ENCODE peak calls at places on chromosomes 12 and 14, in five cellular contexts. N, J, R, H and F are unnamed samples.

GRCh38 chr12:1104088-1104800 is 113.2 kb downstream of the ERC1 start:
- DNase-seq in N (no peak), J (no peak), R (no peak), H (no peak), F (no peak)

GRCh38 chr12:85633491-85633890 is 202.7 kb downstream of the RASSF9 start:
- DNase-seq in N (no peak), J (no peak), R (no peak), H (no peak), F (no peak)

GRCh38 chr12:18297883-18298282 is 36.6 kb downstream of the PIK3C2G start:
- DNase-seq in N (no peak), J (no peak), R (no peak), H (no peak), F (no peak)

GRCh38 chr14:58014778-58015177 is 137.2 kb downstream of the ARMH4 start:
- DNase-seq in N (no peak), J (no peak), R (no peak), H (no peak), F (no peak)

GRCh38 chr12:95959107-95959506 is 16.0 kb downstream of the AMDHD1 start:
- DNase-seq in N (no peak), J (peak), R (no peak), H (no peak), F (no peak)

GRCh38 chr14:77302926-77303325 is 17.8 kb downstream of the POMT2 start:
- DNase-seq in N (no peak), J (peak), R (no peak), H (no peak), F (no peak)

GRCh38 chr12:131783915-131784541 is 44.2 kb upstream of the MMP17 start:
- DNase-seq in N (no peak), J (no peak), R (no peak), H (no peak), F (no peak)

GRCh38 chr12:109264095-109264942 is 44.8 kb downstream of the FOXN4 start:
- DNase-seq in N (peak), J (peak), R (peak), H (peak), F (peak)

GRCh38 chr14:99679543-99679942 is 4.6 kb upstream of the CYP46A1 start:
- DNase-seq in N (no peak), J (no peak), R (no peak), H (no peak), F (no peak)

GRCh38 chr12:121697093-121697698 is 15.4 kb upstream of the TMEM120B start:
- DNase-seq in N (peak), J (peak), R (no peak), H (no peak), F (no peak)

GRCh38 chr12:46177020-46177419 is 91.8 kb downstream of the SLC38A1 start:
- DNase-seq in N (no peak), J (no peak), R (no peak), H (no peak), F (no peak)

GRCh38 chr12:127957001-127957660 is 309.8 kb upstream of the TMEM132C start:
- DNase-seq in N (no peak), J (no peak), R (no peak), H (no peak), F (no peak)

GRCh38 chr12:58313091-58313855 is 371.9 kb downstream of the ATP23 start:
- DNase-seq in N (no peak), J (no peak), R (no peak), H (no peak), F (no peak)

GRCh38 chr14:32507029-32507984 is 178.2 kb downstream of the AKAP6 start:
- DNase-seq in N (no peak), J (no peak), R (no peak), H (no peak), F (no peak)

GRCh38 chr12:109595321-109595902 is 21.8 kb downstream of the MVK start:
- DNase-seq in N (no peak), J (no peak), R (no peak), H (no peak), F (no peak)

GRCh38 chr12:47236109-47236714 is 156.5 kb upstream of the AMIGO2 start:
- DNase-seq in N (no peak), J (no peak), R (no peak), H (no peak), F (no peak)

GRCh38 chr14:103384450-103385152 is 614 bp upstream of the MARK3 start:
- DNase-seq in N (no peak), J (no peak), R (peak), H (no peak), F (peak)

GRCh38 chr14:88233915-88234314 is 89.2 kb downstream of the KCNK10 start:
- DNase-seq in N (no peak), J (peak), R (no peak), H (peak), F (no peak)

GRCh38 chr14:103103461-103104388 is 9.2 kb downstream of the EXOC3L4 start:
- DNase-seq in N (no peak), J (peak), R (peak), H (no peak), F (no peak)

GRCh38 chr12:100391856-100392255 is 35.0 kb downstream of the SLC17A8 start:
- DNase-seq in N (peak), J (peak), R (no peak), H (no peak), F (no peak)

GRCh38 chr14:36996133-36996856 is 176.1 kb downstream of the SLC25A21 start:
- DNase-seq in N (no peak), J (no peak), R (no peak), H (no peak), F (no peak)

GRCh38 chr12:57216014-57216891 is at the start of gene NXPH4:
- DNase-seq in N (no peak), J (no peak), R (peak), H (no peak), F (peak)

GRCh38 chr12:117863004-117863709 is 105.6 kb downstream of the KSR2 start:
- DNase-seq in N (no peak), J (no peak), R (no peak), H (no peak), F (no peak)

GRCh38 chr12:65090461-65090860 is 30.6 kb downstream of the WIF1 start:
- DNase-seq in N (no peak), J (no peak), R (no peak), H (no peak), F (no peak)

GRCh38 chr12:49967042-49967776 is 5.5 kb downstream of the AQP5 start:
- DNase-seq in N (peak), J (peak), R (peak), H (peak), F (peak)

GRCh38 chr12:119338593-119339363 is 4.2 kb downstream of the CCDC60 start:
- DNase-seq in N (no peak), J (no peak), R (no peak), H (no peak), F (no peak)

GRCh38 chr12:66048843-66049537 is 81.6 kb downstream of the LLPH start:
- DNase-seq in N (no peak), J (peak), R (no peak), H (no peak), F (no peak)

GRCh38 chr12:107912421-107913004 is 138.0 kb downstream of the ASCL4 start:
- DNase-seq in N (peak), J (no peak), R (peak), H (no peak), F (no peak)

GRCh38 chr12:112978163-112979081 is at the start of gene OAS2:
- DNase-seq in N (peak), J (peak), R (peak), H (no peak), F (no peak)

DNA sequence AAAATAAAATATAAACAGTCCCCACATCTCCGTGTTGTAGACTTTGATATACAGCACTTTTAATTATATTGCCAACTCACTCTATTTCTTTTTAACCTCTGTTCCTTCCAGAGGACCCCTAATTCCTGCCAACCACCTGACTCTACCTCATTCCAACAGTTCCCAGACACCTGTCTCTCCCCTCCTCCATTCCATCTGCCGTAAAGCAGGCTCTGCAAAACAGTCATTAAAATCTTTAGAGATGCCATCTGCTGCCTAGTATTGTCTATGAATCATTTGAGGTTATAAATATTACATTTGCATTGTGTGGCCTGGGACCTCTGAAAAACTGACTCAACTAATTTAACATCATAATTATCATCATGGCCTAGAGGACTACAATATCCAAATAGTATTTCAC is 148.8 kb upstream of the DCN start:
- DNase-seq in N (no peak), J (no peak), R (no peak), H (no peak), F (no peak)
- H3K4me3 ChIP-seq in N (no peak), J (no peak), R (no peak), H (no peak), F (no peak)

GRCh38 chr14:38226366-38226765 is 18.7 kb downstream of the SSTR1 start:
- DNase-seq in N (no peak), J (no peak), R (no peak), H (no peak), F (no peak)

GRCh38 chr14:38217538-38217937 is 9.8 kb downstream of the SSTR1 start:
- DNase-seq in N (no peak), J (no peak), R (no peak), H (no peak), F (no peak)

GRCh38 chr14:38224328-38224727 is 16.6 kb downstream of the SSTR1 start:
- DNase-seq in N (no peak), J (no peak), R (no peak), H (no peak), F (no peak)

GRCh38 chr14:38225946-38226345 is 18.2 kb downstream of the SSTR1 start:
- DNase-seq in N (no peak), J (no peak), R (no peak), H (no peak), F (no peak)

DNA sequence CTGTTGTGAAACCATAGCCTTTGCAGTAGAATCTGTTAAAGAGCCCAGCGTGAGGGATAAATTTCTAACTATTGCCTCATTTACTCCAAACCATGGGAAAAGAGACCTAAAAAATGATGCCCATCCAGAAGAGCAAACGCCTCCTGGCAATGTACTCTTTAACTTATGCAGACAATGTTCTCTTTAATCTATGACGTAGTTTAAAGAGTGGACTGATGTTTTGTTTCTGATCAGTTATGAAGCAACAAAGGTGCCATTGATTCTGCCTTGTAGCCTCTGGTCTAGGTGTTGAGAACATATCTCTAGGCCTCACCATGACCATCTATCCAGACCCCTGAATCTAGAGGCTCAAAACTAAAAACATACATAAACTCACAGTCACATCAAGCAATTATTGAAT is 13.4 kb downstream of the SSTR1 start:
- DNase-seq in N (no peak), J (no peak), R (no peak), H (no peak), F (no peak)
- TF ChIP-seq EP300 in N (no peak), J (no peak), R (no peak), H (no peak), F (no peak)

GRCh38 chr12:3078086-3078820 is 1.1 kb downstream of the TSPAN9 start:
- DNase-seq in N (no peak), J (no peak), R (no peak), H (no peak), F (no peak)
- TF ChIP-seq POLR2A in N (no peak), J (no peak), R (no peak), H (no peak), F (no peak)

DNA sequence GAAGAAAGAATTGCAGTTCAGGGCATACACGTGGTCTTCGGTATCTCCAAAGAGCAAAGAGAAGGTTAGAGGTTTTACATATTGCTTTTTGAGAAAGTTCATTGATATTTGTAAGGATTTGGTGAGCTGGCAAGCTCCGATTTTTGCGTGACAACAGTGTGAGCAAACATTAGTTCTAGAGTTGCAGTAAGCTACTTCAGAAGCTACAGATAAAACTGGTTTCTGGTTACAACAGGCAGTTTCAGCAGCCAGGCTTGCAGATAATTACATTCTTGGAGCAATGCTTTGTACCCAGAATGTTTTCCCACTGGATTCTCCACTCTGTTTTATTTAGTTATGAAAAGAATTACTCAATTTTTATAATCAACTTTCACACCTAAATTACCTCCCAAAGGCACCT is 28.2 kb downstream of the KLRK1 start:
- DNase-seq in N (no peak), J (peak), R (no peak), H (no peak), F (no peak)
- H3K4me3 ChIP-seq in N (no peak), J (no peak), R (no peak), H (no peak), F (peak)

GRCh38 chr12:74530676-74531075 is 7.0 kb upstream of the ATXN7L3B start:
- DNase-seq in N (no peak), J (no peak), R (no peak), H (no peak), F (no peak)
- TF ChIP-seq EP300 in N (no peak), J (no peak), R (no peak), H (no peak), F (no peak)

GRCh38 chr12:29148958-29149690 is at the start of gene FAR2:
- DNase-seq in N (no peak), J (no peak), R (peak), H (no peak), F (peak)
- TF ChIP-seq POLR2A in N (no peak), J (no peak), R (peak), H (peak), F (peak)

DNA sequence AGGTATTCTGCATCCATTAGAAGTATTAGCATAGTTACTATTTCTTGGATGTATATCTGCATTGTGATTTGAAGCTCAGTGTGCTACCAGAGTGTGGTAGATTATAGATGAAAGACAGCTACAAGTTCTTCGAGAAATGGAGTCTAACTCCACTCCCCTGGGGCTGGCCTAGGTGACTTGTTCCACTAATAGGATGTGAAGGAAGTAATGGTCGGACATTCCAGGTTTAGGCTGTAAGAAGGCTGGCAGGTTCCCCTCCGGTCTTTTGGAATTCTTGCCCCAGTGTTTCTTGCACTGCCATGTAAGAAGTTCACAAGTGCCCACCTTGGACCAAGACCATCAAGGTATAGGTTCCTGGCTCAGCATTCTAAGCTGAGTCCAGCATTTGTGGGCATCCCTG is 236.4 kb downstream of the FLRT2 start:
- DNase-seq in N (no peak), J (no peak), R (no peak), H (no peak), F (no peak)
- H3K4me3 ChIP-seq in N (no peak), J (no peak), R (no peak), H (no peak), F (no peak)